ENCODE peak calls at places on chromosomes 16 and 17, in seven cellular contexts. One of them, this sample, is unnamed.

GRCh38 chr16:83806036-83806435 is 1.7 kb upstream of the HSBP1 start:
- DNase-seq in stimulated activated CD4-positive, alpha-beta T cell treated with anti-CD3 and anti-CD28 coated beads, Interleukin-15, amount 100 ng/mL, for 1 hour: no peak
- DNase-seq in PC-3: no peak
- DNase-seq in cerebellar nuclear complex: no peak
- DNase-seq in KBM-7: peak
- DNase-seq in stomach: no peak
- DNase-seq in GM12892: no peak
- DNase-seq in this sample: no peak

GRCh38 chr16:57186630-57187507 is 740 bp downstream of the RSPRY1 start:
- DNase-seq in stimulated activated CD4-positive, alpha-beta T cell treated with anti-CD3 and anti-CD28 coated beads, Interleukin-15, amount 100 ng/mL, for 1 hour: peak
- DNase-seq in PC-3: peak
- DNase-seq in cerebellar nuclear complex: no peak
- DNase-seq in KBM-7: peak
- DNase-seq in stomach: no peak
- DNase-seq in GM12892: no peak
- DNase-seq in this sample: no peak

GRCh38 chr17:14297161-14297851 is 3.6 kb upstream of the HS3ST3B1 start:
- DNase-seq in stimulated activated CD4-positive, alpha-beta T cell treated with anti-CD3 and anti-CD28 coated beads, Interleukin-15, amount 100 ng/mL, for 1 hour: no peak
- DNase-seq in PC-3: peak
- DNase-seq in cerebellar nuclear complex: no peak
- DNase-seq in KBM-7: peak
- DNase-seq in stomach: peak
- DNase-seq in GM12892: no peak
- DNase-seq in this sample: no peak

GRCh38 chr17:7677388-7678067 is 9.8 kb downstream of the TP53 start:
- DNase-seq in stimulated activated CD4-positive, alpha-beta T cell treated with anti-CD3 and anti-CD28 coated beads, Interleukin-15, amount 100 ng/mL, for 1 hour: no peak
- DNase-seq in PC-3: no peak
- DNase-seq in cerebellar nuclear complex: no peak
- DNase-seq in KBM-7: no peak
- DNase-seq in stomach: no peak
- DNase-seq in GM12892: no peak
- DNase-seq in this sample: no peak

GRCh38 chr17:28725660-28726395 is at the start of gene TLCD1:
- DNase-seq in stimulated activated CD4-positive, alpha-beta T cell treated with anti-CD3 and anti-CD28 coated beads, Interleukin-15, amount 100 ng/mL, for 1 hour: no peak
- DNase-seq in PC-3: peak
- DNase-seq in cerebellar nuclear complex: no peak
- DNase-seq in KBM-7: peak
- DNase-seq in stomach: peak
- DNase-seq in GM12892: peak
- DNase-seq in this sample: peak

GRCh38 chr17:44568311-44568710 is 11.0 kb downstream of the FZD2 start:
- DNase-seq in stimulated activated CD4-positive, alpha-beta T cell treated with anti-CD3 and anti-CD28 coated beads, Interleukin-15, amount 100 ng/mL, for 1 hour: no peak
- DNase-seq in PC-3: no peak
- DNase-seq in cerebellar nuclear complex: no peak
- DNase-seq in KBM-7: no peak
- DNase-seq in stomach: no peak
- DNase-seq in GM12892: no peak
- DNase-seq in this sample: no peak

GRCh38 chr17:47698749-47699535 is 5.0 kb downstream of the TBKBP1 start:
- DNase-seq in stimulated activated CD4-positive, alpha-beta T cell treated with anti-CD3 and anti-CD28 coated beads, Interleukin-15, amount 100 ng/mL, for 1 hour: peak
- DNase-seq in PC-3: peak
- DNase-seq in cerebellar nuclear complex: no peak
- DNase-seq in KBM-7: peak
- DNase-seq in stomach: peak
- DNase-seq in GM12892: peak
- DNase-seq in this sample: peak

GRCh38 chr16:57106767-57107166 is 14.4 kb downstream of the CPNE2 start:
- DNase-seq in stimulated activated CD4-positive, alpha-beta T cell treated with anti-CD3 and anti-CD28 coated beads, Interleukin-15, amount 100 ng/mL, for 1 hour: no peak
- DNase-seq in PC-3: peak
- DNase-seq in cerebellar nuclear complex: no peak
- DNase-seq in KBM-7: no peak
- DNase-seq in stomach: no peak
- DNase-seq in GM12892: no peak
- DNase-seq in this sample: no peak

GRCh38 chr16:7888421-7888820 is 555.8 kb downstream of the RBFOX1 start:
- DNase-seq in stimulated activated CD4-positive, alpha-beta T cell treated with anti-CD3 and anti-CD28 coated beads, Interleukin-15, amount 100 ng/mL, for 1 hour: no peak
- DNase-seq in PC-3: no peak
- DNase-seq in cerebellar nuclear complex: no peak
- DNase-seq in KBM-7: no peak
- DNase-seq in stomach: no peak
- DNase-seq in GM12892: no peak
- DNase-seq in this sample: no peak

GRCh38 chr17:5536831-5537230 is 47.5 kb downstream of the NLRP1 start:
- DNase-seq in stimulated activated CD4-positive, alpha-beta T cell treated with anti-CD3 and anti-CD28 coated beads, Interleukin-15, amount 100 ng/mL, for 1 hour: no peak
- DNase-seq in PC-3: no peak
- DNase-seq in cerebellar nuclear complex: no peak
- DNase-seq in KBM-7: no peak
- DNase-seq in stomach: no peak
- DNase-seq in GM12892: no peak
- DNase-seq in this sample: no peak

GRCh38 chr17:17700251-17700969 is 19.2 kb downstream of the RAI1 start:
- DNase-seq in stimulated activated CD4-positive, alpha-beta T cell treated with anti-CD3 and anti-CD28 coated beads, Interleukin-15, amount 100 ng/mL, for 1 hour: no peak
- DNase-seq in PC-3: no peak
- DNase-seq in cerebellar nuclear complex: no peak
- DNase-seq in KBM-7: no peak
- DNase-seq in stomach: peak
- DNase-seq in GM12892: no peak
- DNase-seq in this sample: no peak

GRCh38 chr17:21232033-21232749 is 18.2 kb upstream of the TMEM11 start:
- DNase-seq in stimulated activated CD4-positive, alpha-beta T cell treated with anti-CD3 and anti-CD28 coated beads, Interleukin-15, amount 100 ng/mL, for 1 hour: no peak
- DNase-seq in PC-3: no peak
- DNase-seq in cerebellar nuclear complex: no peak
- DNase-seq in KBM-7: no peak
- DNase-seq in stomach: no peak
- DNase-seq in GM12892: no peak
- DNase-seq in this sample: no peak

GRCh38 chr17:81230043-81230820 is 7.5 kb upstream of the CEP131 start:
- DNase-seq in stimulated activated CD4-positive, alpha-beta T cell treated with anti-CD3 and anti-CD28 coated beads, Interleukin-15, amount 100 ng/mL, for 1 hour: no peak
- DNase-seq in PC-3: no peak
- DNase-seq in cerebellar nuclear complex: no peak
- DNase-seq in KBM-7: no peak
- DNase-seq in stomach: no peak
- DNase-seq in GM12892: peak
- DNase-seq in this sample: no peak

GRCh38 chr16:56349086-56349415 is 76.3 kb downstream of the AMFR start:
- DNase-seq in stimulated activated CD4-positive, alpha-beta T cell treated with anti-CD3 and anti-CD28 coated beads, Interleukin-15, amount 100 ng/mL, for 1 hour: no peak
- DNase-seq in PC-3: no peak
- DNase-seq in cerebellar nuclear complex: no peak
- DNase-seq in KBM-7: no peak
- DNase-seq in stomach: no peak
- DNase-seq in GM12892: no peak
- DNase-seq in this sample: no peak

GRCh38 chr17:16962804-16963203 is 9.1 kb downstream of the TNFRSF13B start:
- DNase-seq in stimulated activated CD4-positive, alpha-beta T cell treated with anti-CD3 and anti-CD28 coated beads, Interleukin-15, amount 100 ng/mL, for 1 hour: no peak
- DNase-seq in PC-3: peak
- DNase-seq in cerebellar nuclear complex: no peak
- DNase-seq in KBM-7: no peak
- DNase-seq in stomach: no peak
- DNase-seq in GM12892: no peak
- DNase-seq in this sample: peak

GRCh38 chr17:81329927-81330883 is 35.1 kb upstream of the SLC38A10 start:
- DNase-seq in stimulated activated CD4-positive, alpha-beta T cell treated with anti-CD3 and anti-CD28 coated beads, Interleukin-15, amount 100 ng/mL, for 1 hour: no peak
- DNase-seq in PC-3: peak
- DNase-seq in cerebellar nuclear complex: no peak
- DNase-seq in KBM-7: no peak
- DNase-seq in stomach: no peak
- DNase-seq in GM12892: no peak
- DNase-seq in this sample: no peak

This sample was measured in posterior vena cava.